ENCODE peak calls at places on chromosome 9, in five cellular contexts. M is fibroblast of lung, K is left lung, D is A549, A is mesenchymal stem cell. Q is an unnamed sample. For H3K4me1 and H3K9me3, the result is how much of the 10 kb centered on the place peaks cover.

GRCh38 chr9:89347651-89348050 is 29.4 kb downstream of the SECISBP2 start:
- DNase-seq in D (no peak), A (no peak), M (no peak), K (no peak), Q (no peak)

GRCh38 chr9:28915256-28915930 is 1342.1 kb upstream of the C9orf72 start:
- DNase-seq in M (no peak), K (no peak), A (no peak), D (peak), Q (no peak)

GRCh38 chr9:33263131-33263935 is 1.2 kb downstream of the BAG1 start:
- DNase-seq in A (peak), K (peak), D (no peak), M (peak), Q (peak)

GRCh38 chr9:132412089-132412488 is 2.1 kb downstream of the CFAP77 start:
- DNase-seq in M (peak), A (peak), D (no peak), K (no peak), Q (peak)

GRCh38 chr9:71876829-71877228 is 34.2 kb downstream of the ABHD17B start:
- DNase-seq in M (no peak), K (no peak), D (no peak), A (no peak), Q (no peak)

GRCh38 chr9:114124666-114125580 is 25.8 kb upstream of the KIF12 start:
- DNase-seq in A (no peak), K (no peak), M (no peak), D (no peak), Q (no peak)

GRCh38 chr9:31023793-31024192 is 1360.7 kb upstream of the ACO1 start:
- DNase-seq in K (no peak), M (no peak), D (no peak), A (no peak), Q (no peak)

GRCh38 chr9:21779397-21779796 is 23.0 kb upstream of the MTAP start:
- DNase-seq in M (no peak), D (no peak), K (no peak), A (no peak), Q (no peak)

GRCh38 chr9:75979362-75979761 is 88.9 kb downstream of the PCSK5 start:
- DNase-seq in K (no peak), M (no peak), A (peak), D (peak), Q (peak)

GRCh38 chr9:79353856-79354520 is 217.8 kb upstream of the TLE4 start:
- DNase-seq in K (no peak), A (peak), D (peak), M (peak), Q (no peak)

GRCh38 chr9:116493183-116493582 is 193.9 kb upstream of the TRIM32 start:
- DNase-seq in A (no peak), M (no peak), D (no peak), K (no peak), Q (no peak)

GRCh38 chr9:133125706-133126696 is 5.0 kb upstream of the RALGDS start:
- DNase-seq in K (no peak), D (no peak), M (peak), A (no peak), Q (no peak)

GRCh38 chr9:4113711-4114110 is 186.2 kb downstream of the GLIS3 start:
- DNase-seq in K (no peak), D (no peak), A (no peak), M (no peak), Q (no peak)

GRCh38 chr9:12658531-12659209 is 34.5 kb upstream of the TYRP1 start:
- DNase-seq in D (no peak), A (no peak), M (no peak), K (peak), Q (no peak)

GRCh38 chr9:81683214-81683613 is 6.1 kb downstream of the TLE1 start:
- DNase-seq in K (no peak), D (no peak), A (no peak), M (no peak), Q (no peak)
- H3K4me1 ChIP-seq in K (under half), D (half or more), A (under half), M (under half), Q (under half)

DNA sequence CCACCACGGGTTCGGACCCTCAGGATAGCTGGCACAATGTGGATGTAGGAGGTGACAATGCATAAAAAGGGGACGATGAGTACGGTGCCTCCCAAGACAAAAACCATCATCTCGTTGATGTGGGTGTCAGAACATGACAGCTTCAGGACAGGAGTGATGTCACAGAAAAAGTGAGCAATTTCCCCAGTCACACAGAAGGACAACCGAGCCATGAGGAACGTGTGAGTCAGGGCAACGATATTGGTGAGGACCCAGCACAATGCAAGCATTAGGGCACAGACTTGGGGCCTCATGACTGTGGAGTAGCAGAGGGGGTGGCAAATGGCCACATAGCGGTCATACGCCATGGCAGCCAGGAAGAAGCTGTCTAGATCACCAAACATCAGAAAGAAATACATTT is 491 bp downstream of the OR1N1 start:
- DNase-seq in M (no peak), A (no peak), D (no peak), K (no peak), Q (no peak)
- H3K9me3 ChIP-seq in M (under half), A (under half), D (under half), K (under half), Q (under half)

GRCh38 chr9:127124091-127124490 is 1.7 kb upstream of the ANGPTL2 start:
- DNase-seq in D (no peak), K (no peak), M (no peak), A (no peak), Q (no peak)

GRCh38 chr9:127122176-127123151 is at the start of gene ANGPTL2:
- DNase-seq in A (peak), M (peak), K (peak), D (no peak), Q (peak)

GRCh38 chr9:127124792-127125191 is 2.4 kb upstream of the ANGPTL2 start:
- DNase-seq in A (no peak), K (no peak), M (no peak), D (no peak), Q (no peak)

GRCh38 chr9:127121628-127122175 is 733 bp downstream of the ANGPTL2 start:
- DNase-seq in M (peak), D (no peak), A (peak), K (no peak), Q (no peak)

DNA sequence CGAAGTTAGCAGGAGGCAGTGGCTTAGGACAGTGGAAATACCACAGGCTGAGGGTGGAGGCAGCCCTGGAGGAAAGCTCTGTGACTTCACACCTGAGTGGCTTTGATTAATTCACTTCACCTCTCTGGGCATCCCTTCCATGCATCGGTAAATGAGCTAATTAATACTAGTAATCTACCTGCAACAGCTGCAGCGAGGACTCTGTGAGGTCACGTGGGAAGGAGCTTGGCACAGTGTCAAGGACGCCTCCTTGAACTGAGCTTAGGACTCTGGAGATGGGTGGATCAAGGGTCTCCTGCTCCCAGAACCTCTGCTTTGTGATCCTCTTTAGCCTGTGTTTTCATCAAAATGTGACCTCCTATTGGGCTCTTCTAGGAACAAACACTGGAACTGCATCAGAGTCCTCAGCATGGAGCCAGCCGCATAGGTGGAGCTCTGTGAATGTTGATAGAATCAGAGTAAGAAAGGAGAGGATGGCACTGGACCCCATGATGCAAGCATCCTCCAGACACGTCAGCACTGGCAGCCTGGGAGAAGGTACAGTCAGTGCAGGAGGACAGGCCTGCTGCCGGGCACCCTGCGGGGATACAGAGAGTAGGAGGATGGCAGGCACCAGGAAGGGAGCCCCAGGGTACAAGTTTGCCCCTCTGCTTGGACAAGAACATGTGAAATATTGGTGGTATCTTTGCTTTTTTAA is 952 bp upstream of the ANGPTL2 start:
- DNase-seq in K (no peak), D (no peak), M (no peak), A (no peak), Q (no peak)
- H3K4me3 ChIP-seq in K (peak), D (no peak), M (peak), A (peak), Q (no peak)

DNA sequence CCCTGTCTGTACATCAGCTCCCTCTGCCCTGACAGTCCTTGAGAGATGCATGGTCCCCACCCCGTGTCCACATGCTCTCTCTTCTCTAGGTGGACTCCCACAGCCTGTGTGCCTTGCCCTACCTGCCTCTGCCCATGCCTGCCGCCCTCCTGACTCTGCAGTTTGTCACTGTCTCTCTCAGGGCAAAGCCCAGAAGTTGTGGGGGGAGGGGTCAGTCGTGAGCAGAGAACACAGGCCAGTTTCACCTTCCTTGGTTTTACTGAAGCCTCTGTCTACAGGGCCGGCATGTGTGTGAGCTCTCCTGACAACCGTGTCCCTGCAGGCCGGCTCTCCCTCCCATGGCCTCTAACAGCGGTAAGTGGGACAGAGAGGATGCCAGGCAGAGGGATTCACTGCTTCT is 43.5 kb upstream of the SLC25A51 start:
- DNase-seq in K (no peak), M (no peak), A (no peak), D (no peak), Q (no peak)
- H3K4me1 ChIP-seq in K (under half), M (under half), A (half or more), D (half or more), Q (under half)

DNA sequence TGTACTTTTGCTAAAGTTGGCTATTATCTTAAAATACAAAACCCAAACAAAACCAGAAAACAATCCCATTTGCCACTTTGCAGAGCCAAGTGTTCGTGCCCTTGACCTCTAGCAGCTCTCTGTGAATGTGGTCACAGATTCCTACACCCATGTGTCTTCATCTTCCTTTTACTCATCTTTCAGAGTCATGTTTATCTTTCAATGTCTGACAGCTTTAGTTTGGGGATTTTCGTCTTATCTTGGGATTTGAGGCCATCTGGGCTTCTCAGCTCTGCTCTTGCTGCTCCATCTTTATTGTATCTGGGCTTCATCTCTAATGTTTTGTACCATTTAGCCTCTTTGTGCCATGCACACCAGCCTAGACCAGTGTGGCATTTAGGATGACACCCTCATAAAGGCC is 81.0 kb downstream of the DAPK1 start:
- DNase-seq in K (no peak), A (peak), D (no peak), M (no peak), Q (no peak)
- H3K9me3 ChIP-seq in K (under half), A (under half), D (under half), M (under half), Q (under half)

DNA sequence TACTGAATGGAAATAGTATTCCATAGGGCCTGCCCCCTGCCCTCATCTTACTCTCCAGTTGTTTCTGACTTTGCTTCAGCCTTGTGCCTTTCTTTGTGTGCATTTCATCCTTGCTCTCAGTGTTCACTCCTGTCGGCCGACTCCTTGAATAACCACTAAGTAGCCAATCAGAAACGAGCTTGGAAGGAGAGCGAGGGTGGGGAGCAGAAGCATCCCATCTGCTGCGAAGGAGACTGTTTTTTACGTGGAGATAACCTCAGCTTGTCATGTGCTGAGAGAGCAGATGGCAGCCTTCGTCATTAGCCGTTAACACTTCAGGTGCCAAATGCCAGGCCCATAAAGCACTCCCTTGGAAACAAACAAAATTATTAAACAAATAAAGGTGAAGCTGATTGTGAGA is 45.4 kb upstream of the CFAP157 start:
- DNase-seq in M (peak), A (no peak), K (no peak), D (no peak), Q (no peak)
- H3K4me3 ChIP-seq in M (no peak), A (no peak), K (no peak), D (no peak), Q (no peak)

GRCh38 chr9:134329576-134329855 is 3.3 kb downstream of the RXRA start:
- DNase-seq in D (no peak), A (no peak), M (no peak), K (no peak), Q (no peak)

GRCh38 chr9:134329886-134330285 is 3.6 kb downstream of the RXRA start:
- DNase-seq in K (peak), A (peak), M (no peak), D (no peak), Q (no peak)

GRCh38 chr9:134328841-134329575 is 2.8 kb downstream of the RXRA start:
- DNase-seq in M (peak), A (peak), K (peak), D (no peak), Q (no peak)

GRCh38 chr9:134331186-134332025 is 5.2 kb downstream of the RXRA start:
- DNase-seq in A (no peak), D (no peak), M (no peak), K (peak), Q (no peak)

GRCh38 chr9:134330590-134330989 is 4.3 kb downstream of the RXRA start:
- DNase-seq in D (no peak), A (no peak), K (peak), M (no peak), Q (no peak)
- H3K4me1 ChIP-seq in D (under half), A (half or more), K (under half), M (under half), Q (under half)

Q was measured in HAP-1.